ENCODE peak calls at places on chromosomes 6 and 20, in five cellular contexts. One of them, this sample, is unnamed.

GRCh38 chr6:3911130-3911529 is 62.0 kb downstream of the FAM50B start:
- DNase-seq in breast epithelium: no peak
- DNase-seq in heart left ventricle: no peak
- DNase-seq in uterus: peak; percentile 11
- DNase-seq in suprapubic skin: no peak
- DNase-seq in this sample: no peak

GRCh38 chr6:166999845-167000253 is 652 bp downstream of the CEP43 start:
- DNase-seq in breast epithelium: no peak
- DNase-seq in heart left ventricle: peak; percentile 30
- DNase-seq in suprapubic skin: no peak
- DNase-seq in uterus: no peak
- DNase-seq in this sample: no peak

GRCh38 chr20:47360489-47361267 is 4.2 kb upstream of the ZMYND8 start:
- DNase-seq in heart left ventricle: peak; percentile 96
- DNase-seq in suprapubic skin: peak; percentile 89
- DNase-seq in breast epithelium: peak; percentile 90
- DNase-seq in uterus: peak; percentile 85
- DNase-seq in this sample: peak; percentile 53

GRCh38 chr6:105601541-105602174 is 198.8 kb upstream of the PREP start:
- DNase-seq in breast epithelium: peak; percentile 52
- DNase-seq in uterus: peak; percentile 71
- DNase-seq in heart left ventricle: peak; percentile 89
- DNase-seq in suprapubic skin: peak; percentile 87
- DNase-seq in this sample: no peak

GRCh38 chr6:74249658-74250057 is 553.7 kb downstream of the CD109 start:
- DNase-seq in uterus: no peak
- DNase-seq in breast epithelium: no peak
- DNase-seq in suprapubic skin: no peak
- DNase-seq in heart left ventricle: no peak
- DNase-seq in this sample: no peak

GRCh38 chr6:156866181-156866862 is 89.1 kb downstream of the ARID1B start:
- DNase-seq in breast epithelium: no peak
- DNase-seq in uterus: peak; percentile 33
- DNase-seq in heart left ventricle: peak; percentile 33
- DNase-seq in suprapubic skin: no peak
- DNase-seq in this sample: peak; percentile 14

GRCh38 chr6:131107166-131107565 is 28.1 kb upstream of the AKAP7 start:
- DNase-seq in heart left ventricle: no peak
- DNase-seq in breast epithelium: no peak
- DNase-seq in suprapubic skin: no peak
- DNase-seq in uterus: no peak
- DNase-seq in this sample: no peak

GRCh38 chr6:148501178-148501590 is 158.5 kb downstream of the SASH1 start:
- DNase-seq in heart left ventricle: peak; percentile 47
- DNase-seq in suprapubic skin: no peak
- DNase-seq in breast epithelium: no peak
- DNase-seq in uterus: peak; percentile 70
- DNase-seq in this sample: peak; percentile 30

DNA sequence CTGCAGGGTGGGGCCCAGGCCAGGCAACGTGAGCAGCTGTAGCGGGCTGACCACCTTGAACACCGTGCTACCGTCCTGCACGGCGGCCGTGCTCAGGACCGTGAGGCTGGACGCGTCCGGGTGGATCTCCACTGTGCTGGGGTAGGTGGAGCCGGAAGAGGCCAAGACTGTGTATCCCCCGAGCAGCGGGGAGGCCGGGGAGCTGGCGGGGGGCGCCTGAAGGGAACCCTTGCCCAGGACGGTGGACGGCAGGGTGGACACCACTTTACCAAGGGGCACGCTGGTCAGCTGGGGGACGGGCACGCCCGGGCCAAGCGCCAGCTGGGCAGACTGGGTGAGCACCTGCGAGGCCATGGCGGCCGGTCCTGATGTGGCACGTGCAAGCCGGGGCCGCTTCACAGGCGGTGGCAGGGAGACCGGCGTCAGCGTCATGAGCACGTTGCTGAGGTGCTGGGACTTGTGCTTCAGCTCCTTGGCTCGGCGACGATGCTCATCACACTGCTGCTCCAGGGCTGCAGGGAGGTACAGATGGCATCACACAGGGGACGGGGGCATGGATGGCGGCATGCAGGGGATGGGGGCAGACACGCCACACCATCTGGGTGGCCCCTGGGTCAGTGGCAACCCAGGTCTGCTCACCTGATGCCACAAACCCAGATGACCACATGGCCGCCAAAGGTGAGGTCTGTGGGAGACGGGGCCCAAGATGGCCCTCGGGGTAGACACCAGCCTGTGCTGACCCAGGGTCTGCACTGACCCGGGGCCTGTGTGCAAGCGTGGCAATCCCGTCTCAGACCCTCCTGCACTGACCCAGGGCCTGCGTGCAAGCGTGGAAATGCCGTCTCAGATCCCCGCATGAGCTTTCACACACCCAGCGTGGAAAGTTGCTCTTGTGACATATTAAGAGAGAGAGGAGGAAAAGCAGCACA is 16.4 kb upstream of the HELZ2 start:
- DNase-seq in breast epithelium: no peak
- DNase-seq in heart left ventricle: peak; percentile 25
- DNase-seq in suprapubic skin: no peak
- DNase-seq in uterus: no peak
- DNase-seq in this sample: no peak
- TF ChIP-seq POLR2A in breast epithelium: no peak
- TF ChIP-seq POLR2A in heart left ventricle: no peak
- TF ChIP-seq POLR2A in suprapubic skin: no peak
- TF ChIP-seq POLR2A in uterus: no peak
- TF ChIP-seq POLR2A in this sample: no peak

DNA sequence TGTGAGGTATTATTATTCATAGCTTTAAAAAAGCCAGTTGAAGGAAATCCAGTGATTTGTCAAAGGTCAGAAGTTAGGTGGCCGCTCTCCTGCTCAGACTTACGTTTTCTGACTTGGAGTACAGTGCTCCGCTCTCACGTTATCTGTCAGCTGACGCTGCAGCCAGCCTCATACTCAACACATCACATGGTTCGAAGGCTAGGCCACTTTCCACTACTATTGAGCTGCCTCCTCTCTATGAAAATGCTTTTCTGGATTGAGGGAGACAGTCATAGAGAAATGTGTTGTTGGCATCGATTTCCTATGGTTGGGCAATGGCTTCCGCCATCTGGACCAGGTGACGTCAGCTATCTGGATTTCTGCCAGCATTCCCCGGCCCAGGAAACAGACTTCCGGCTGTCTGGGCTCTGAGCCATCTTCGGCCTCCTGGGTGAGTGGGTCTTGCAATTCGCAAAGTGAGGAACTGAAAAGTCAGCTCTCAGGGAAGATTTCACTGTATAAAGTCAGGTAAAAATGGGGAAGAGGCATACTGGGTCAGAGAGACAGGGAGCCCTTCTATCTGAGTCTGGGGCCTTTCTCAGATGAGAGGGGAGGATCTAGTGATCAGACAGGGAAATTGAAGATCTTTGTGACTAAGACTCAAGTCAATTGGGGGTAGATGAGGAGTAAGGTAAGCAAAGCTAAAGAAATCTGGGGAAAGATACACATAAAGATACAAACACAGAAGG is 37.5 kb upstream of the IER3 start:
- DNase-seq in heart left ventricle: peak; percentile 98
- DNase-seq in suprapubic skin: peak; percentile 96
- DNase-seq in breast epithelium: peak; percentile 98
- DNase-seq in uterus: peak; percentile 98
- DNase-seq in this sample: peak; percentile 61
- TF ChIP-seq POLR2A in heart left ventricle: peak; percentile 51
- TF ChIP-seq POLR2A in suprapubic skin: no peak
- TF ChIP-seq POLR2A in breast epithelium: no peak
- TF ChIP-seq POLR2A in uterus: no peak
- TF ChIP-seq POLR2A in this sample: no peak

GRCh38 chr6:37819802-37820712 is 530 bp downstream of the ZFAND3 start:
- DNase-seq in heart left ventricle: peak; percentile 60
- DNase-seq in breast epithelium: no peak
- DNase-seq in suprapubic skin: peak; percentile 81
- DNase-seq in uterus: peak; percentile 53
- DNase-seq in this sample: peak; percentile 62
- TF ChIP-seq POLR2A in heart left ventricle: no peak
- TF ChIP-seq POLR2A in breast epithelium: no peak
- TF ChIP-seq POLR2A in suprapubic skin: no peak
- TF ChIP-seq POLR2A in uterus: no peak
- TF ChIP-seq POLR2A in this sample: no peak

GRCh38 chr6:87699576-87699975 is 2.5 kb downstream of the AKIRIN2 start:
- DNase-seq in breast epithelium: no peak
- DNase-seq in suprapubic skin: no peak
- DNase-seq in uterus: no peak
- DNase-seq in heart left ventricle: no peak
- DNase-seq in this sample: no peak

GRCh38 chr6:87701676-87702588 is at the start of gene AKIRIN2:
- DNase-seq in breast epithelium: peak; percentile 97
- DNase-seq in uterus: peak; percentile 97
- DNase-seq in suprapubic skin: peak; percentile 98
- DNase-seq in heart left ventricle: peak; percentile 97
- DNase-seq in this sample: peak; percentile 38

GRCh38 chr6:87702589-87702945 is 534 bp upstream of the AKIRIN2 start:
- DNase-seq in breast epithelium: no peak
- DNase-seq in uterus: no peak
- DNase-seq in suprapubic skin: no peak
- DNase-seq in heart left ventricle: no peak
- DNase-seq in this sample: no peak

GRCh38 chr6:87700351-87700728 is 1.7 kb downstream of the AKIRIN2 start:
- DNase-seq in heart left ventricle: no peak
- DNase-seq in breast epithelium: no peak
- DNase-seq in suprapubic skin: no peak
- DNase-seq in uterus: no peak
- DNase-seq in this sample: no peak

GRCh38 chr6:87700729-87701675 is 1.0 kb downstream of the AKIRIN2 start:
- DNase-seq in heart left ventricle: peak; percentile 40
- DNase-seq in breast epithelium: no peak
- DNase-seq in uterus: peak; percentile 30
- DNase-seq in suprapubic skin: peak; percentile 79
- DNase-seq in this sample: peak; percentile 40
- TF ChIP-seq POLR2A in heart left ventricle: no peak
- TF ChIP-seq POLR2A in breast epithelium: no peak
- TF ChIP-seq POLR2A in uterus: no peak
- TF ChIP-seq POLR2A in suprapubic skin: no peak
- TF ChIP-seq POLR2A in this sample: peak; percentile 24

DNA sequence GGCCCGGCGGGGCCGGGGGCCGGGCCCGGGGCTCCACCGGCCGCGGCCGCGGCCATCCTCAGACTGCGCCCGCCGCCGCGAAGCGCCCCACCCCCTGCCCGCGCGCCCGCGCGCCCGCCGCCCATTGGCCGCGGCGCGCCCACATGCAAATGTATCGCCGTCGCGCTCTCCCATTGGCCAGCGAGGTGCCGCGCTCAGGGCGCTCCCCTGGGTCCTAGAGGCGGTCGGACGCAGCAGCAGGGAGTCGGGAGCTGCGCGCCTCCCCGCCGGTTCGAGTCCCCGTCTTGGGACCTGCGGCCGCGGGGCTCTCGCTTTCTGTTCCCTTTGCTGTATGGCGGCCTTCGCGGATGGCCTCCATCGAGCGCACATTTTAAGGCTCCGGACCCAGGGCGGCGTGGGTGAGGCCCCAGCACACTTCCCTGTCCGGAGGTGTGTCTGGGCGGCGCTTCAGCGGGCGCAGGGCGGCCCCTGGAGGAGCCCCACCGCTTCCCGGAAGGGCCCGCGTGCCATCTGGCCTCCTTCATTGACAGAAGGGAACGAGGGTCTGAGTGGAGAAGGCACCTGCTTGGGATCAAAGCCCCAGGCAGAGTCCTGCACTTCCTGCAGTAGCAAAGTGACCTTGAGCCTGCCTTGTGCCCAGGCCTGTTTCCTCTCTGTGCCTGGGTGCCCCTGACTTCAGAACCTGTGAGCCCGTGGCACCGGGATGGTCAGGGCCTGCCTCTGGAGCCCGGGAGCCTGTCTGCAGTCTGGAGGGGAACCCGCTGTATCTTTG is at the start of gene CABLES2:
- DNase-seq in breast epithelium: peak; percentile 91
- DNase-seq in uterus: peak; percentile 91
- DNase-seq in suprapubic skin: peak; percentile 91
- DNase-seq in heart left ventricle: peak; percentile 97
- DNase-seq in this sample: peak; percentile 96
- TF ChIP-seq POLR2A in breast epithelium: no peak
- TF ChIP-seq POLR2A in uterus: no peak
- TF ChIP-seq POLR2A in suprapubic skin: no peak
- TF ChIP-seq POLR2A in heart left ventricle: peak; percentile 32
- TF ChIP-seq POLR2A in this sample: peak; percentile 44

This sample was measured in H54.